ENCODE peak calls at places on chromosomes 11 and 22, in seven cellular contexts. N, I, Q, K, V, W and F are unnamed samples.

GRCh38 chr11:46273511-46274205 is 3.8 kb upstream of the CREB3L1 start:
- DNase-seq in N (no peak), I (peak), Q (peak), K (no peak), V (no peak), W (peak), F (no peak)

GRCh38 chr22:49737101-49737551 is 90.5 kb downstream of the BRD1 start:
- DNase-seq in N (no peak), I (no peak), Q (no peak), K (no peak), V (no peak), W (no peak), F (no peak)

GRCh38 chr22:22576244-22576988 is 17.4 kb upstream of the PRAME start:
- DNase-seq in N (peak), I (peak), Q (peak), K (peak), V (peak), W (peak), F (no peak)

GRCh38 chr22:42932857-42933782 is 76.0 kb upstream of the ARFGAP3 start:
- DNase-seq in N (peak), I (no peak), Q (no peak), K (no peak), V (peak), W (no peak), F (peak)

GRCh38 chr11:77101043-77101537 is 1.6 kb upstream of the OMP start:
- DNase-seq in N (peak), I (no peak), Q (peak), K (peak), V (peak), W (no peak), F (no peak)

GRCh38 chr11:8090756-8091155 is 9.7 kb downstream of the TUB start:
- DNase-seq in N (no peak), I (no peak), Q (peak), K (peak), V (no peak), W (no peak), F (no peak)

GRCh38 chr11:12253843-12254281 is 123.5 kb upstream of the PARVA start:
- DNase-seq in N (no peak), I (peak), Q (no peak), K (no peak), V (no peak), W (no peak), F (no peak)

GRCh38 chr11:74714904-74715303 is 16.3 kb downstream of the CHRDL2 start:
- DNase-seq in N (no peak), I (no peak), Q (no peak), K (no peak), V (no peak), W (no peak), F (no peak)

GRCh38 chr11:43358670-43359431 is at the start of gene TTC17:
- DNase-seq in N (peak), I (peak), Q (peak), K (peak), V (peak), W (peak), F (peak)

GRCh38 chr11:8545698-8546366 is 48.2 kb downstream of the STK33 start:
- DNase-seq in N (no peak), I (no peak), Q (no peak), K (no peak), V (no peak), W (no peak), F (no peak)

GRCh38 chr11:65802841-65803240 is 16.0 kb downstream of the OVOL1 start:
- DNase-seq in N (no peak), I (no peak), Q (no peak), K (no peak), V (no peak), W (no peak), F (no peak)